ENCODE peak calls at places on chromosomes 1 and 21, in five cellular contexts. F, K, S, W and P are unnamed samples.

GRCh38 chr1:26861889-26862371 is 1.0 kb upstream of the SFN start:
- DNase-seq in F (peak; percentile 23), K (no peak), S (no peak), W (no peak), P (no peak)

GRCh38 chr1:18749569-18749968 is 109.9 kb downstream of the TAS1R2 start:
- DNase-seq in F (no peak), K (no peak), S (no peak), W (no peak), P (no peak)

GRCh38 chr1:218499021-218499691 is 154.0 kb downstream of the TGFB2 start:
- DNase-seq in F (no peak), K (no peak), S (no peak), W (no peak), P (peak; percentile 55)

GRCh38 chr1:208117410-208117809 is 126.8 kb downstream of the PLXNA2 start:
- DNase-seq in F (no peak), K (no peak), S (no peak), W (no peak), P (no peak)

GRCh38 chr1:21913763-21914162 is 23.3 kb downstream of the HSPG2 start:
- DNase-seq in F (no peak), K (no peak), S (no peak), W (no peak), P (no peak)

GRCh38 chr1:190754769-190755168 is 277.1 kb upstream of the BRINP3 start:
- DNase-seq in F (no peak), K (peak; percentile 2), S (no peak), W (no peak), P (peak; percentile 0)

GRCh38 chr1:84339503-84339902 is 38.0 kb downstream of the SAMD13 start:
- DNase-seq in F (no peak), K (peak; percentile 8), S (no peak), W (no peak), P (no peak)

GRCh38 chr21:46297311-46298082 is 11.4 kb downstream of the YBEY start:
- DNase-seq in F (no peak), K (no peak), S (no peak), W (no peak), P (no peak)

GRCh38 chr1:20290624-20291597 is at the start of gene VWA5B1:
- DNase-seq in F (no peak), K (no peak), S (no peak), W (peak; percentile 94), P (no peak)

GRCh38 chr21:37580690-37581089 is 214.1 kb downstream of the DYRK1A start:
- DNase-seq in F (no peak), K (no peak), S (no peak), W (no peak), P (no peak)

GRCh38 chr1:171196351-171196750 is 11.3 kb downstream of the FMO2 start:
- DNase-seq in F (no peak), K (no peak), S (no peak), W (no peak), P (no peak)

GRCh38 chr1:50329332-50329932 is 93.8 kb downstream of the DMRTA2 start:
- DNase-seq in F (peak; percentile 72), K (no peak), S (no peak), W (no peak), P (no peak)

GRCh38 chr1:99548924-99549605 is 96.8 kb upstream of the PALMD start:
- DNase-seq in F (no peak), K (no peak), S (no peak), W (no peak), P (no peak)

GRCh38 chr1:41485605-41486004 is 1.1 kb upstream of the EDN2 start:
- DNase-seq in F (peak; percentile 37), K (no peak), S (no peak), W (no peak), P (peak; percentile 66)

GRCh38 chr1:246373828-246374569 is 133.1 kb downstream of the SMYD3 start:
- DNase-seq in F (no peak), K (no peak), S (no peak), W (no peak), P (no peak)

GRCh38 chr1:246198141-246198820 is 308.8 kb downstream of the SMYD3 start:
- DNase-seq in F (no peak), K (no peak), S (no peak), W (no peak), P (no peak)

GRCh38 chr1:14113841-14114567 is 414.0 kb downstream of the PRDM2 start:
- DNase-seq in F (no peak), K (peak; percentile 34), S (peak; percentile 80), W (peak; percentile 87), P (peak; percentile 70)

GRCh38 chr21:36330904-36331303 is 10.9 kb downstream of the MORC3 start:
- DNase-seq in F (peak; percentile 31), K (peak; percentile 39), S (peak; percentile 46), W (peak; percentile 57), P (peak; percentile 59)

GRCh38 chr1:11648039-11648438 is 6.2 kb downstream of the FBXO2 start:
- DNase-seq in F (no peak), K (no peak), S (peak; percentile 91), W (no peak), P (no peak)

GRCh38 chr1:234539666-234540403 is 60.9 kb upstream of the TARBP1 start:
- DNase-seq in F (no peak), K (no peak), S (no peak), W (no peak), P (no peak)